ENCODE peak calls at places on chromosomes 12 and 14, in four cellular contexts. R is SIG-M5, I is fibroblast of the conjunctiva, J is kidney epithelial cell. A is an unnamed sample.

GRCh38 chr14:81289516-81289915 is 68.8 kb upstream of the GTF2A1 start:
- DNase-seq in J (no peak), R (no peak), I (no peak), A (no peak)

GRCh38 chr12:111451649-111452129 is 46.0 kb downstream of the SH2B3 start:
- DNase-seq in R (no peak), I (no peak), J (no peak), A (peak; percentile 9)

GRCh38 chr12:101838628-101839323 is 8.0 kb upstream of the GNPTAB start:
- DNase-seq in R (no peak), J (no peak), I (no peak), A (no peak)

GRCh38 chr12:3913278-3913677 is 40.1 kb upstream of the PARP11 start:
- DNase-seq in R (no peak), J (peak; percentile 12), I (no peak), A (no peak)

GRCh38 chr14:89911018-89911919 is 43.3 kb downstream of the EFCAB11 start:
- DNase-seq in R (no peak), J (no peak), I (peak; percentile 33), A (peak; percentile 36)

GRCh38 chr14:81435048-81435577 is 35.0 kb upstream of the STON2 start:
- DNase-seq in J (no peak), I (no peak), R (no peak), A (no peak)

GRCh38 chr12:85188609-85189008 is 91.4 kb upstream of the ALX1 start:
- DNase-seq in J (no peak), I (no peak), R (no peak), A (no peak)

GRCh38 chr14:54617467-54617866 is 50.5 kb downstream of the SAMD4A start:
- DNase-seq in R (no peak), J (no peak), I (no peak), A (no peak)

GRCh38 chr12:108799528-108800243 is 57.7 kb downstream of the SSH1 start:
- DNase-seq in J (no peak), R (no peak), I (no peak), A (no peak)

GRCh38 chr12:15274561-15274967 is 47.7 kb upstream of the PTPRO start:
- DNase-seq in J (no peak), I (peak; percentile 24), R (no peak), A (peak; percentile 43)

GRCh38 chr14:73729556-73730265 is 15.5 kb upstream of the PNMA1 start:
- DNase-seq in I (no peak), R (no peak), J (no peak), A (no peak)

GRCh38 chr12:31118831-31119530 is 45.3 kb downstream of the DDX11 start:
- DNase-seq in J (no peak), I (no peak), R (no peak), A (peak; percentile 45)

GRCh38 chr14:88995437-88996198 is 171.2 kb downstream of the TTC8 start:
- DNase-seq in J (peak; percentile 76), R (no peak), I (peak; percentile 10), A (no peak)

GRCh38 chr12:26566670-26567069 is 266.3 kb downstream of the ITPR2 start:
- DNase-seq in R (no peak), J (no peak), I (peak; percentile 32), A (no peak)

GRCh38 chr12:44015333-44015941 is 179.6 kb downstream of the TMEM117 start:
- DNase-seq in R (no peak), I (peak; percentile 38), J (peak; percentile 5), A (no peak)

GRCh38 chr12:131720921-131721320 is 10.0 kb downstream of the SFSWAP start:
- DNase-seq in R (no peak), I (no peak), J (no peak), A (no peak)

GRCh38 chr14:26448181-26448855 is 149.5 kb downstream of the NOVA1 start:
- DNase-seq in I (no peak), R (no peak), J (no peak), A (no peak)

GRCh38 chr12:29625359-29625953 is 128.0 kb upstream of the OVCH1 start:
- DNase-seq in R (no peak), J (no peak), I (no peak), A (no peak)

GRCh38 chr14:26170885-26171284 is 426.9 kb downstream of the NOVA1 start:
- DNase-seq in R (no peak), J (no peak), I (no peak), A (no peak)

GRCh38 chr14:73945159-73945670 is 4.7 kb downstream of the FAM161B start:
- DNase-seq in J (no peak), R (no peak), I (no peak), A (peak; percentile 81)

A was measured in stomach.